ENCODE peak calls at places on chromosomes 3 and 15, in six cellular contexts. M is ovary, G is transverse colon, X is SJSA1, I is heart left ventricle, L is HAP-1. N is an unnamed sample. For H3K4me1, the result is how much of the 10 kb centered on the place peaks cover.

GRCh38 chr3:45546636-45547201 is 47.8 kb upstream of the LIMD1 start:
- DNase-seq in M (no peak), G (no peak), X (no peak), I (no peak), L (peak), N (no peak)

GRCh38 chr3:187922704-187923393 is 177.6 kb upstream of the BCL6 start:
- DNase-seq in M (no peak), G (no peak), X (no peak), I (no peak), L (no peak), N (no peak)

GRCh38 chr3:27479816-27480543 is 4.2 kb downstream of the SLC4A7 start:
- DNase-seq in M (no peak), G (no peak), X (no peak), I (no peak), L (no peak), N (no peak)

GRCh38 chr15:96410175-96411055 is 79.9 kb downstream of the NR2F2 start:
- DNase-seq in M (no peak), G (no peak), X (no peak), I (no peak), L (no peak), N (no peak)

GRCh38 chr3:157999246-157999645 is 107.0 kb downstream of the SHOX2 start:
- DNase-seq in M (no peak), G (no peak), X (no peak), I (no peak), L (no peak), N (no peak)

GRCh38 chr3:57130426-57131209 is 34.5 kb downstream of the IL17RD start:
- DNase-seq in M (no peak), G (no peak), X (no peak), I (peak), L (no peak), N (no peak)

GRCh38 chr3:156750191-156750873 is 75.8 kb upstream of the LEKR1 start:
- DNase-seq in M (no peak), G (no peak), X (peak), I (no peak), L (no peak), N (no peak)

GRCh38 chr3:160641675-160642330 is 35.2 kb upstream of the ARL14 start:
- DNase-seq in M (no peak), G (no peak), X (no peak), I (no peak), L (no peak), N (no peak)

GRCh38 chr3:160475889-160476288 is 26.3 kb upstream of the TRIM59 start:
- DNase-seq in M (no peak), G (no peak), X (no peak), I (no peak), L (no peak), N (no peak)

GRCh38 chr3:147030274-147030673 is 376.1 kb downstream of the ZIC4 start:
- DNase-seq in M (no peak), G (no peak), X (no peak), I (no peak), L (no peak), N (no peak)

GRCh38 chr3:18853269-18853668 is 295.0 kb upstream of the KCNH8 start:
- DNase-seq in M (no peak), G (no peak), X (no peak), I (no peak), L (no peak), N (no peak)

GRCh38 chr3:128859573-128860154 is 19.8 kb upstream of the ACAD9 start:
- DNase-seq in M (no peak), G (no peak), X (no peak), I (no peak), L (no peak), N (no peak)

GRCh38 chr3:15359677-15360397 is 27.5 kb upstream of the SH3BP5 start:
- DNase-seq in M (no peak), G (no peak), X (no peak), I (no peak), L (no peak), N (no peak)

GRCh38 chr3:34067442-34068130 is 269.2 kb downstream of the PDCD6IP start:
- DNase-seq in M (no peak), G (no peak), X (no peak), I (no peak), L (no peak), N (no peak)

GRCh38 chr3:17500618-17501017 is 241.8 kb downstream of the TBC1D5 start:
- DNase-seq in M (no peak), G (no peak), X (no peak), I (no peak), L (no peak), N (no peak)

GRCh38 chr15:34038023-34038403 is 991 bp downstream of the AVEN start:
- DNase-seq in M (no peak), G (no peak), X (no peak), I (no peak), L (peak), N (no peak)

GRCh38 chr15:78734441-78735064 is 76.7 kb downstream of the ADAMTS7 start:
- DNase-seq in M (no peak), G (no peak), X (peak), I (no peak), L (no peak), N (no peak)

GRCh38 chr3:55524565-55525244 is 37.6 kb upstream of the WNT5A start:
- DNase-seq in M (no peak), G (no peak), X (no peak), I (no peak), L (no peak), N (no peak)

GRCh38 chr3:142929109-142929508 is 34.4 kb downstream of the PAQR9 start:
- DNase-seq in M (no peak), G (peak), X (no peak), I (peak), L (no peak), N (peak)

GRCh38 chr3:99562990-99563607 is 75.3 kb upstream of the COL8A1 start:
- DNase-seq in M (no peak), G (no peak), X (no peak), I (no peak), L (no peak), N (no peak)

GRCh38 chr15:63492541-63493077 is 11.8 kb upstream of the USP3 start:
- DNase-seq in M (no peak), G (no peak), X (no peak), I (no peak), L (no peak), N (no peak)
- H3K4me1 ChIP-seq in M (under half), G (under half), X (under half), I (under half), L (under half), N (under half)

GRCh38 chr3:49461443-49462171 is 8.5 kb upstream of the DAG1 start:
- DNase-seq in M (no peak), G (no peak), X (no peak), I (no peak), L (peak), N (no peak)
- H3K4me1 ChIP-seq in M (under half), G (under half), X (under half), I (under half), L (under half), N (under half)

DNA sequence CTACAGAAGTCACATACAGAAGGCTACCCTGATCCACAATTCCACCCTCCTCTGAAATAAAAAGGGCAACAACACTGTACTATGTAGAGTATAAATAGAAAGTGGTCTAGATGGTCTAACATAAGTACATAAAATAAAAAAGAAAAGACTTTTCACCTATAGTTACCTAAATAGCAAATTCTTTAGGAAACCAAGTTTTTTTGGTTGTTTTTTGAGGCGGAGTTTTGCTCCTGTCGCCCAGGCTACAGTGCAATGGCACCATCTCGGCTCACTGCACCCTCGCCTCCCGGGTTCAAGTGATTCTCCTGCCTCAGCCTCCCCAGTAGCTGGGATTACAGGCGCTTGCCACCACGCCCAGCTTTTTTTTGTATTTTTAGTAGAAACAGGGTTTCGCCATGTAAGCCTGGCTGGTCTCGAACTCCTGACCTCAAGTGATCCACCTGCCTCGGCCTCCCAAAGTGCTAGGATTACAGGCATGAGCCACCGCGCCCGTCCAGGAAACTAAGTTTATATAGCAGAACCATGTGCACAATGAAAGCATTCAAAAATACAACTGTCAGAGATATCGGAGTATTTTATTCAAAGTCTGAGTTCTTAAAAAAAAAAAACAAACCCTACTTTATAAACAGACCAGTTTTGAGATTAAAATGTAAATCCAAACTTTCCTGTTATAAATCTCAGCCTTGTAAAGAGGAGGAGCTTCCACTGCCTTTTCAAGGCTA is 1.7 kb downstream of the SIN3A start:
- DNase-seq in M (peak), G (no peak), X (no peak), I (no peak), L (no peak), N (no peak)
- H3K4me1 ChIP-seq in M (under half), G (under half), X (under half), I (under half), L (under half), N (under half)

GRCh38 chr15:74242296-74242929 is 6.3 kb downstream of the CCDC33 start:
- DNase-seq in M (no peak), G (no peak), X (peak), I (peak), L (no peak), N (no peak)

GRCh38 chr15:74244818-74245341 is 8.8 kb downstream of the CCDC33 start:
- DNase-seq in M (no peak), G (no peak), X (no peak), I (no peak), L (no peak), N (no peak)

GRCh38 chr15:74245342-74245931 is 9.3 kb downstream of the CCDC33 start:
- DNase-seq in M (no peak), G (no peak), X (no peak), I (no peak), L (no peak), N (no peak)

GRCh38 chr15:74240897-74241614 is 4.9 kb downstream of the CCDC33 start:
- DNase-seq in M (no peak), G (no peak), X (no peak), I (no peak), L (no peak), N (no peak)

DNA sequence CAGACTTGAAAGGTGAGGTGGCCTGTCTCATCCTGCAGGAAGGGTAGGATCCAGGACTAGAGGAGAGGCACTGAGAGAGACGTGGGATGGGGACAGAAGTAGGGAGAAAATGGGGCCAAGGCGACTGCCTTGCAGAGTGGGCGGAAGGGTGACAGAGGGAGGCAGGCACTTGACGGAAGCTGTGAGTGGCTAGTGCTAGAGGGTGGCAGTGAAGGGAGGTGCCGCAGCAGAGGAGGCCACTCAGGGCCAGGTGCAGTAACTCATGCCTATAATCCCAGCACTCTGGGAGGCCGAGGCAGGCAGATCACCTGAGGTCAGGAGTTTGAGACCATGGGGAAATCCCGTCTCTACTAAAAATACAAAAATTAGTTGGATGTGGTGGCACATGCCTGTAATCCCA is 7.3 kb downstream of the CCDC33 start:
- DNase-seq in M (no peak), G (no peak), X (no peak), I (no peak), L (no peak), N (no peak)
- H3K4me1 ChIP-seq in M (under half), G (under half), X (under half), I (under half), L (under half), N (under half)

DNA sequence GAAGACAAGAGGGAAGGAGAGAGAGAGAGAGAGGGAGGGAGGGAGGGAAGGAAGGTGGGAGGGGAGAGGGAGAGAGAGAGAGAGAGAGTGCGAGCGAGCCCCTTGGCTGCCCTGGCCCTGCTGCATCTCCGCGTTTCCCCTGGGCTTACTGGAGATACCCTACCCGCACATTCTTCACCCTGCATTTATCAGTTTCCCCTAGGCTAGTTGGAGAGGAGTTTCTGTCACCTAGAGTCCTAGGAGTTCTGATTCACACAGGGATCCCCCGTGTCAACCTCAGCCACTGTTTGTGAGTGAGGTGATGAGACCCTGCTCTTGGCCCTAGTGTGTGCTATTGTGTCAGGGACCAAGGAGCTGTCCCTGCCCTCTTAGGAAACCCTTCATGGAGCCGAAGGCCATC is 18.7 kb downstream of the BHLHE40 start:
- DNase-seq in M (no peak), G (no peak), X (no peak), I (no peak), L (no peak), N (no peak)
- H3K4me1 ChIP-seq in M (under half), G (under half), X (under half), I (under half), L (under half), N (under half)

DNA sequence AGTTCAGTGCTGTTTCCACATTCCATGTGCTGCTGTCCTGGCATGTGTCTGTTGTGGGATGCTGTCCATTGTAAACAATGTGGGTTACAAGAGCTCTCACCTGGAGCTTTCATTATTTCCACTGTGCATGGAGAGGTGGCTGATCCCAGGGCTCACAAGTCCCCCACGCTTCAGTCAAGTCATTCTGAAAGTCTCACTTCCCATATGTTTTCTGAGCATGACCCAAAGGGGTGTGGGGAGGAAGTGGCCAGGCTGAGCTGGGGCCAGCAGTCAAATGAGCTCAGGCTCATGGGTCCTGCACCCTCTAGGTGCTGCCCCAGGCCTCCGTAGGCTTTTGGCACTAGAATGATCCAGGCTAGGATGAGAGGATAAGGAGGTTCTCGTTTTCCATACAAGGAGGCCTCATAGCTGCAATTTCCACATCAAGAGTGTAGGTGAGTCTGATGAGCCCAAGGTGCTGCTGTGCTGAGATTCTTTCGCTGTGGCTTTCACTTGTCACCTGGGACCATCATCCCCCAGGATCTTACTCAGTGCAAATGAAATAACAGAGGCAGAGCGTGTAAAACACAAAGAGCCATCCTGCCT is 22.0 kb downstream of the STARD5 start:
- DNase-seq in M (no peak), G (peak), X (no peak), I (no peak), L (no peak), N (peak)
- H3K4me1 ChIP-seq in M (under half), G (under half), X (under half), I (under half), L (under half), N (under half)

DNA sequence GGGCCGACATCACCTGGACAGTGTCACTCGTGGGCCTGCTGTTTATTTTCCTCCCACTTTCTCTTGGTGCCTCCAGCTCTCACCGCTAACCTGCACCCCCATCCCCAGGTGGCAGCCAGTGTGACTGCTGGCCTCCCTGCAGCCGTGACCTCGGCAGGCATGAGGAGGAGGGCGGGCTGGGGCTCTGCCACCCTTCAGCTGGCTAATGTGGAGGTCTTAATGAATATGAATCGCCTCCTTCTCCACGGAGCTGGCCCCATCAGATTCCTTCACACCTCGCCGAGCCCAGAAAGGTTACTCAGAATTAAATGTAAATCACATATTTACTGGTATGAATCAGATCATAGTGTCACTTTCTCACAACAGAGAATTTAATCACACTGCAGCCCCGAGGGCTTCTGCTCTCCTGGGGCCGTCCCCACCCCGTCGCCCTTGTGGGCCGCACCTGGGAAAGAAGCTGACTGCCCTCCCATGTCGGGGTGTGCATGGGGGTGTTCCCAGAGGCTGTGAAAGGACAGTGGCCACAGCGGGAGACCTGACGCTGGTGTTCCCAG is 171.1 kb upstream of the TLE3 start:
- DNase-seq in M (no peak), G (no peak), X (no peak), I (peak), L (no peak), N (peak)
- H3K4me1 ChIP-seq in M (under half), G (under half), X (under half), I (half or more), L (under half), N (under half)

N was measured in Peyer's patch.